ENCODE peak calls at places on chromosome 18, in five cellular contexts. One of them, this sample, is unnamed.

GRCh38 chr18:50662177-50662576 is 102.3 kb downstream of the MAPK4 start:
- DNase-seq in stimulated activated CD8-positive, alpha-beta memory T cell treated with anti-CD3 and anti-CD28 coated beads, Interleukin-12 subunit alpha, Interleukin-12 subunit beta, amount 100 ng/mL, for 4 hours: no peak
- DNase-seq in EH: no peak
- DNase-seq in adipocyte: no peak
- DNase-seq in COLO829: peak; percentile 17
- DNase-seq in this sample: peak; percentile 24

GRCh38 chr18:58076052-58076451 is 32.0 kb downstream of the NEDD4L start:
- DNase-seq in EH: peak; percentile 27
- DNase-seq in adipocyte: peak; percentile 19
- DNase-seq in COLO829: no peak
- DNase-seq in stimulated activated CD8-positive, alpha-beta memory T cell treated with anti-CD3 and anti-CD28 coated beads, Interleukin-12 subunit alpha, Interleukin-12 subunit beta, amount 100 ng/mL, for 4 hours: no peak
- DNase-seq in this sample: no peak

GRCh38 chr18:76492669-76493212 is 2.3 kb downstream of the ZNF516 start:
- DNase-seq in COLO829: peak; percentile 97
- DNase-seq in stimulated activated CD8-positive, alpha-beta memory T cell treated with anti-CD3 and anti-CD28 coated beads, Interleukin-12 subunit alpha, Interleukin-12 subunit beta, amount 100 ng/mL, for 4 hours: peak; percentile 95
- DNase-seq in adipocyte: peak; percentile 98
- DNase-seq in EH: peak; percentile 97
- DNase-seq in this sample: peak; percentile 99

GRCh38 chr18:6576706-6577375 is 152.7 kb upstream of the ARHGAP28 start:
- DNase-seq in EH: no peak
- DNase-seq in stimulated activated CD8-positive, alpha-beta memory T cell treated with anti-CD3 and anti-CD28 coated beads, Interleukin-12 subunit alpha, Interleukin-12 subunit beta, amount 100 ng/mL, for 4 hours: no peak
- DNase-seq in adipocyte: no peak
- DNase-seq in COLO829: no peak
- DNase-seq in this sample: no peak

GRCh38 chr18:59820663-59821062 is 79.1 kb upstream of the PMAIP1 start:
- DNase-seq in stimulated activated CD8-positive, alpha-beta memory T cell treated with anti-CD3 and anti-CD28 coated beads, Interleukin-12 subunit alpha, Interleukin-12 subunit beta, amount 100 ng/mL, for 4 hours: no peak
- DNase-seq in EH: peak; percentile 73
- DNase-seq in adipocyte: peak; percentile 86
- DNase-seq in COLO829: no peak
- DNase-seq in this sample: no peak

GRCh38 chr18:5546660-5547059 is 2.9 kb upstream of the EPB41L3 start:
- DNase-seq in COLO829: peak; percentile 70
- DNase-seq in adipocyte: peak; percentile 88
- DNase-seq in stimulated activated CD8-positive, alpha-beta memory T cell treated with anti-CD3 and anti-CD28 coated beads, Interleukin-12 subunit alpha, Interleukin-12 subunit beta, amount 100 ng/mL, for 4 hours: no peak
- DNase-seq in EH: peak; percentile 3
- DNase-seq in this sample: no peak

GRCh38 chr18:7017013-7017412 is 100.6 kb downstream of the LAMA1 start:
- DNase-seq in stimulated activated CD8-positive, alpha-beta memory T cell treated with anti-CD3 and anti-CD28 coated beads, Interleukin-12 subunit alpha, Interleukin-12 subunit beta, amount 100 ng/mL, for 4 hours: no peak
- DNase-seq in adipocyte: no peak
- DNase-seq in COLO829: no peak
- DNase-seq in EH: peak; percentile 4
- DNase-seq in this sample: no peak

GRCh38 chr18:49858309-49859005 is 45.1 kb upstream of the ACAA2 start:
- DNase-seq in stimulated activated CD8-positive, alpha-beta memory T cell treated with anti-CD3 and anti-CD28 coated beads, Interleukin-12 subunit alpha, Interleukin-12 subunit beta, amount 100 ng/mL, for 4 hours: no peak
- DNase-seq in COLO829: peak; percentile 44
- DNase-seq in adipocyte: peak; percentile 85
- DNase-seq in EH: peak; percentile 72
- DNase-seq in this sample: peak; percentile 75

GRCh38 chr18:64097497-64097896 is 51.4 kb downstream of the LINC00305 start:
- DNase-seq in EH: no peak
- DNase-seq in stimulated activated CD8-positive, alpha-beta memory T cell treated with anti-CD3 and anti-CD28 coated beads, Interleukin-12 subunit alpha, Interleukin-12 subunit beta, amount 100 ng/mL, for 4 hours: no peak
- DNase-seq in COLO829: no peak
- DNase-seq in adipocyte: peak; percentile 5
- DNase-seq in this sample: no peak

GRCh38 chr18:53033128-53033527 is 693.1 kb downstream of the DCC start:
- DNase-seq in EH: no peak
- DNase-seq in stimulated activated CD8-positive, alpha-beta memory T cell treated with anti-CD3 and anti-CD28 coated beads, Interleukin-12 subunit alpha, Interleukin-12 subunit beta, amount 100 ng/mL, for 4 hours: no peak
- DNase-seq in adipocyte: peak; percentile 3
- DNase-seq in COLO829: no peak
- DNase-seq in this sample: no peak

GRCh38 chr18:11119550-11119949 is 29.8 kb downstream of the PIEZO2 start:
- DNase-seq in EH: peak; percentile 15
- DNase-seq in COLO829: peak; percentile 63
- DNase-seq in adipocyte: peak; percentile 64
- DNase-seq in stimulated activated CD8-positive, alpha-beta memory T cell treated with anti-CD3 and anti-CD28 coated beads, Interleukin-12 subunit alpha, Interleukin-12 subunit beta, amount 100 ng/mL, for 4 hours: no peak
- DNase-seq in this sample: no peak

GRCh38 chr18:68803371-68803770 is 5.5 kb downstream of the CCDC102B start:
- DNase-seq in COLO829: no peak
- DNase-seq in EH: peak; percentile 94
- DNase-seq in stimulated activated CD8-positive, alpha-beta memory T cell treated with anti-CD3 and anti-CD28 coated beads, Interleukin-12 subunit alpha, Interleukin-12 subunit beta, amount 100 ng/mL, for 4 hours: no peak
- DNase-seq in adipocyte: peak; percentile 92
- DNase-seq in this sample: no peak

GRCh38 chr18:77635441-77635840 is 385.8 kb downstream of the GALR1 start:
- DNase-seq in stimulated activated CD8-positive, alpha-beta memory T cell treated with anti-CD3 and anti-CD28 coated beads, Interleukin-12 subunit alpha, Interleukin-12 subunit beta, amount 100 ng/mL, for 4 hours: no peak
- DNase-seq in COLO829: no peak
- DNase-seq in adipocyte: no peak
- DNase-seq in EH: no peak
- DNase-seq in this sample: no peak

GRCh38 chr18:13514558-13514957 is 211.8 kb downstream of the FAM210A start:
- DNase-seq in COLO829: no peak
- DNase-seq in EH: no peak
- DNase-seq in adipocyte: no peak
- DNase-seq in stimulated activated CD8-positive, alpha-beta memory T cell treated with anti-CD3 and anti-CD28 coated beads, Interleukin-12 subunit alpha, Interleukin-12 subunit beta, amount 100 ng/mL, for 4 hours: no peak
- DNase-seq in this sample: no peak

This sample was measured in ELR.